ENCODE peak calls at places on chromosomes 12 and 14, in ten cellular contexts. I, O, T, F, J, Q, B, X, H and P are unnamed samples.

GRCh38 chr12:39816671-39817185 is 197.1 kb upstream of the ABCD2 start:
- DNase-seq in B (no peak), J (no peak), I (no peak), T (peak), F (no peak), X (no peak), O (no peak), Q (no peak), H (no peak), P (no peak)

GRCh38 chr12:127565241-127565640 is 701.7 kb upstream of the TMEM132C start:
- DNase-seq in I (no peak), F (no peak), X (no peak), T (no peak), J (no peak), Q (no peak), B (no peak), H (no peak), O (no peak), P (no peak)

GRCh38 chr14:103558071-103558882 is 4.2 kb downstream of the BAG5 start:
- DNase-seq in T (peak), O (no peak), I (no peak), X (no peak), H (no peak), J (no peak), F (no peak), Q (no peak), B (no peak), P (no peak)

GRCh38 chr12:12705833-12706520 is 10.0 kb upstream of the GPR19 start:
- DNase-seq in J (no peak), X (no peak), O (peak), Q (no peak), F (no peak), T (no peak), B (no peak), I (no peak), H (peak), P (no peak)

GRCh38 chr12:29043069-29043468 is 106.0 kb upstream of the FAR2 start:
- DNase-seq in F (no peak), J (no peak), O (no peak), Q (no peak), X (no peak), T (no peak), H (no peak), I (no peak), B (no peak), P (no peak)

GRCh38 chr12:78864483-78865296 is at the start of gene SYT1:
- DNase-seq in J (no peak), O (peak), Q (peak), F (peak), B (peak), H (peak), T (peak), I (peak), X (peak), P (peak)

GRCh38 chr14:51677276-51677675 is 25.6 kb downstream of the FRMD6 start:
- DNase-seq in O (no peak), H (no peak), I (no peak), Q (no peak), T (no peak), F (no peak), X (no peak), B (no peak), J (no peak), P (no peak)

GRCh38 chr12:127455347-127456265 is 811.4 kb upstream of the TMEM132C start:
- DNase-seq in O (no peak), H (no peak), B (no peak), J (no peak), Q (no peak), T (peak), I (no peak), X (no peak), F (no peak), P (no peak)

GRCh38 chr12:69527506-69528272 is 57.5 kb downstream of the FRS2 start:
- DNase-seq in B (no peak), F (no peak), X (no peak), I (no peak), J (no peak), H (no peak), T (peak), O (no peak), Q (no peak), P (no peak)

GRCh38 chr12:108798551-108799221 is 58.7 kb downstream of the SSH1 start:
- DNase-seq in J (no peak), T (no peak), Q (peak), I (no peak), H (no peak), X (peak), B (no peak), O (no peak), F (no peak), P (no peak)

GRCh38 chr12:48810817-48811453 is 7.4 kb upstream of the CACNB3 start:
- DNase-seq in J (no peak), I (no peak), B (no peak), X (no peak), F (no peak), Q (no peak), T (peak), O (peak), H (no peak), P (no peak)

GRCh38 chr12:6532927-6533652 is 1.2 kb upstream of the GAPDH start:
- DNase-seq in Q (peak), I (peak), B (peak), T (peak), H (peak), O (peak), J (peak), F (peak), X (peak), P (peak)

GRCh38 chr12:94805749-94806148 is 155.4 kb upstream of the TMCC3 start:
- DNase-seq in Q (no peak), T (peak), F (no peak), J (no peak), H (no peak), B (no peak), I (no peak), X (no peak), O (no peak), P (no peak)

GRCh38 chr14:91339606-91340369 is 77.8 kb downstream of the CCDC88C start:
- DNase-seq in Q (no peak), I (no peak), H (no peak), X (no peak), F (no peak), J (no peak), O (no peak), T (no peak), B (no peak), P (no peak)

GRCh38 chr12:3117628-3118027 is 40.4 kb downstream of the TSPAN9 start:
- DNase-seq in I (no peak), Q (no peak), F (no peak), X (no peak), B (no peak), T (peak), H (no peak), J (no peak), O (no peak), P (no peak)